ENCODE peak calls at places on chromosomes 16 and 17, in seven cellular contexts. One of them, this sample, is unnamed.

GRCh38 chr16:17830651-17831050 is 359.9 kb upstream of the XYLT1 start:
- DNase-seq in MM.1S: no peak
- DNase-seq in psoas muscle: no peak
- DNase-seq in brain microvascular endothelial cell: no peak
- DNase-seq in OCI-LY7: no peak
- DNase-seq in substantia nigra: no peak
- DNase-seq in neural progenitor cell: no peak
- DNase-seq in this sample: no peak

GRCh38 chr16:4414187-4414909 is 2.0 kb downstream of the CORO7 start:
- DNase-seq in brain microvascular endothelial cell: no peak
- DNase-seq in MM.1S: peak
- DNase-seq in psoas muscle: no peak
- DNase-seq in neural progenitor cell: no peak
- DNase-seq in OCI-LY7: peak
- DNase-seq in substantia nigra: no peak
- DNase-seq in this sample: peak

GRCh38 chr16:28604186-28604565 is 5.7 kb downstream of the SULT1A1 start:
- DNase-seq in OCI-LY7: no peak
- DNase-seq in psoas muscle: no peak
- DNase-seq in brain microvascular endothelial cell: no peak
- DNase-seq in neural progenitor cell: no peak
- DNase-seq in substantia nigra: no peak
- DNase-seq in MM.1S: no peak
- DNase-seq in this sample: no peak

GRCh38 chr16:23991044-23991443 is 155.3 kb downstream of the PRKCB start:
- DNase-seq in neural progenitor cell: no peak
- DNase-seq in psoas muscle: no peak
- DNase-seq in substantia nigra: no peak
- DNase-seq in OCI-LY7: no peak
- DNase-seq in MM.1S: no peak
- DNase-seq in brain microvascular endothelial cell: no peak
- DNase-seq in this sample: no peak

GRCh38 chr16:55015181-55015913 is 84.7 kb downstream of the IRX5 start:
- DNase-seq in substantia nigra: no peak
- DNase-seq in brain microvascular endothelial cell: no peak
- DNase-seq in neural progenitor cell: no peak
- DNase-seq in MM.1S: no peak
- DNase-seq in psoas muscle: no peak
- DNase-seq in OCI-LY7: no peak
- DNase-seq in this sample: no peak

GRCh38 chr16:89020068-89020924 is 43.3 kb upstream of the CBFA2T3 start:
- DNase-seq in MM.1S: no peak
- DNase-seq in brain microvascular endothelial cell: no peak
- DNase-seq in psoas muscle: no peak
- DNase-seq in OCI-LY7: no peak
- DNase-seq in neural progenitor cell: no peak
- DNase-seq in substantia nigra: no peak
- DNase-seq in this sample: no peak

GRCh38 chr17:62627219-62627903 is at the start of gene MRC2:
- DNase-seq in MM.1S: no peak
- DNase-seq in psoas muscle: peak
- DNase-seq in substantia nigra: peak
- DNase-seq in brain microvascular endothelial cell: peak
- DNase-seq in OCI-LY7: no peak
- DNase-seq in neural progenitor cell: peak
- DNase-seq in this sample: no peak

GRCh38 chr16:66365588-66365987 is 903 bp upstream of the CDH5 start:
- DNase-seq in MM.1S: no peak
- DNase-seq in brain microvascular endothelial cell: peak
- DNase-seq in neural progenitor cell: no peak
- DNase-seq in substantia nigra: no peak
- DNase-seq in OCI-LY7: no peak
- DNase-seq in psoas muscle: peak
- DNase-seq in this sample: no peak

GRCh38 chr17:31917065-31917529 is 15.6 kb upstream of the UTP6 start:
- DNase-seq in substantia nigra: no peak
- DNase-seq in brain microvascular endothelial cell: no peak
- DNase-seq in neural progenitor cell: no peak
- DNase-seq in OCI-LY7: no peak
- DNase-seq in MM.1S: no peak
- DNase-seq in psoas muscle: no peak
- DNase-seq in this sample: no peak

GRCh38 chr16:23948949-23949392 is 113.2 kb downstream of the PRKCB start:
- DNase-seq in brain microvascular endothelial cell: no peak
- DNase-seq in neural progenitor cell: no peak
- DNase-seq in MM.1S: no peak
- DNase-seq in substantia nigra: no peak
- DNase-seq in psoas muscle: no peak
- DNase-seq in OCI-LY7: no peak
- DNase-seq in this sample: peak

GRCh38 chr16:51359141-51359960 is 208.3 kb upstream of the SALL1 start:
- DNase-seq in OCI-LY7: no peak
- DNase-seq in substantia nigra: peak
- DNase-seq in neural progenitor cell: peak
- DNase-seq in psoas muscle: peak
- DNase-seq in brain microvascular endothelial cell: no peak
- DNase-seq in MM.1S: no peak
- DNase-seq in this sample: no peak

GRCh38 chr17:55547027-55547670 is 35.9 kb upstream of the SMIM36 start:
- DNase-seq in neural progenitor cell: no peak
- DNase-seq in psoas muscle: no peak
- DNase-seq in MM.1S: no peak
- DNase-seq in OCI-LY7: no peak
- DNase-seq in substantia nigra: no peak
- DNase-seq in brain microvascular endothelial cell: no peak
- DNase-seq in this sample: no peak

GRCh38 chr17:49015924-49016774 is 19.0 kb downstream of the IGF2BP1 start:
- DNase-seq in substantia nigra: no peak
- DNase-seq in OCI-LY7: no peak
- DNase-seq in neural progenitor cell: no peak
- DNase-seq in psoas muscle: no peak
- DNase-seq in brain microvascular endothelial cell: no peak
- DNase-seq in MM.1S: no peak
- DNase-seq in this sample: no peak

GRCh38 chr16:56347670-56348069 is 77.7 kb downstream of the AMFR start:
- DNase-seq in neural progenitor cell: no peak
- DNase-seq in psoas muscle: peak
- DNase-seq in OCI-LY7: no peak
- DNase-seq in brain microvascular endothelial cell: no peak
- DNase-seq in MM.1S: no peak
- DNase-seq in substantia nigra: no peak
- DNase-seq in this sample: no peak

GRCh38 chr16:705748-706188 is at the start of gene FBXL16:
- DNase-seq in substantia nigra: peak
- DNase-seq in brain microvascular endothelial cell: no peak
- DNase-seq in psoas muscle: no peak
- DNase-seq in MM.1S: no peak
- DNase-seq in neural progenitor cell: peak
- DNase-seq in OCI-LY7: peak
- DNase-seq in this sample: no peak

GRCh38 chr16:55575621-55576020 is 9.1 kb downstream of the CAPNS2 start:
- DNase-seq in substantia nigra: no peak
- DNase-seq in brain microvascular endothelial cell: no peak
- DNase-seq in psoas muscle: no peak
- DNase-seq in MM.1S: no peak
- DNase-seq in OCI-LY7: no peak
- DNase-seq in neural progenitor cell: no peak
- DNase-seq in this sample: no peak

GRCh38 chr16:81997738-81998137 is 13.5 kb downstream of the SDR42E1 start:
- DNase-seq in OCI-LY7: no peak
- DNase-seq in MM.1S: no peak
- DNase-seq in brain microvascular endothelial cell: peak
- DNase-seq in substantia nigra: no peak
- DNase-seq in neural progenitor cell: no peak
- DNase-seq in psoas muscle: no peak
- DNase-seq in this sample: no peak

GRCh38 chr16:1379863-1380174 is 28.1 kb downstream of the GNPTG start:
- DNase-seq in brain microvascular endothelial cell: no peak
- DNase-seq in MM.1S: no peak
- DNase-seq in neural progenitor cell: no peak
- DNase-seq in psoas muscle: no peak
- DNase-seq in substantia nigra: no peak
- DNase-seq in OCI-LY7: no peak
- DNase-seq in this sample: no peak

DNA sequence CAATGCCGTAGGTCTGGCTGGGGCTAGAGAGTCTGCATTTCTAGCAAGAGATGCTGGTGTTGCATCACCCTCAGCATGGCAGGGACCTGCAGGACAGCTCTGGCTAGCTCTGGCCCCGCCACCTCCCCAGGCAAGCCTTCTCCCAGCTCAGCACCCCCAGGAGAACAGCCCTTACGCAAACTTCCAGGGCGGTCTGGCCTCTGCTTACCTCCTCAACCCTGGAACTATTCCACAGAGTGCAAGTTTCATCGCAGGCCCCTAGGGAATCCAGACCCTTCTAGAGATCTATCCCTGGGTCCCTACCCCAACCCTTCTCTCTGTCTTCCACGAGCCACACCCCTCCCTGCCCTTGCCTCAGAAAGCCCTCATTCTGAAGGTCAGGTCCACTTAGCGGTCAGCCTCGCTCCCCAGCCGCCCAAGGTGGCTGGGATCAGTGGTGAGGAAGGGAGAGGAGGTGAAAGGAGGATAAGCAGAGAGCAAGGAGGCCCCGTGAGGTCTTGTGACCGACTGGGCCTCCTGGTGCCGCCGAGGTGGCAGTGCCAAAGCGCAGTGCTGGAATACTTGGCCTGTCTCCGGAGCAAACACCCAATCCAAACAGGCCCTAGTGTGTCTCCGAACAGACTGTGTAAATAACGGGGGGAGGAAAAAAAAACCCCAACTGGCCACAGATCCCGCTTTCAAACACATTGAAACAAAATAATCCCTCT is 380.7 kb downstream of the SOX9 start:
- DNase-seq in OCI-LY7: no peak
- DNase-seq in brain microvascular endothelial cell: no peak
- DNase-seq in MM.1S: no peak
- DNase-seq in psoas muscle: no peak
- DNase-seq in substantia nigra: peak
- DNase-seq in neural progenitor cell: no peak
- DNase-seq in this sample: no peak
- H3K27ac ChIP-seq in OCI-LY7: no peak
- H3K27ac ChIP-seq in brain microvascular endothelial cell: no peak
- H3K27ac ChIP-seq in MM.1S: no peak
- H3K27ac ChIP-seq in psoas muscle: no peak
- H3K27ac ChIP-seq in substantia nigra: peak
- H3K27ac ChIP-seq in neural progenitor cell: no peak
- H3K27ac ChIP-seq in this sample: no peak

DNA sequence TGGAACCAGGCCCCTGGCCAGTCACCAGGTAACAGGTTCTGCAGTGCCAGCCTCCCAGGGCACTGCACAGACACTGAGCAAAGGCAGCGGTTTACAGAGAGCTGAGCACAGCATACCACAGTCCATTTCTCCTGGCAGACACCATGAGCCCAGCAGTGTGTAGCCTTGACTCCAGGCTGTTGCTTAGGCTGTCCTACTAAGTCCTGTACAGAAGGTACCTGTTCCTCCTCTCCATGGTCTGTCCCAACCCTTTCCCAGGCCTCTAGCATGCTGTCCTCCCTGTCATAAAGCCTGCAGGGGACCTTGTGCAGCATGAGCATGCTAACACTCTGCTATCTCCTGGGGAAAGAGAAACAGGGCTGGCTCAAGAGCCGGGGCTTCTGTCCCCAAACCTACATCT is 20.0 kb downstream of the ATP6V0D1 start:
- DNase-seq in psoas muscle: peak
- DNase-seq in substantia nigra: no peak
- DNase-seq in neural progenitor cell: no peak
- DNase-seq in brain microvascular endothelial cell: no peak
- DNase-seq in MM.1S: no peak
- DNase-seq in OCI-LY7: no peak
- DNase-seq in this sample: no peak
- H3K27ac ChIP-seq in psoas muscle: no peak
- H3K27ac ChIP-seq in substantia nigra: no peak
- H3K27ac ChIP-seq in neural progenitor cell: no peak
- H3K27ac ChIP-seq in brain microvascular endothelial cell: no peak
- H3K27ac ChIP-seq in MM.1S: no peak
- H3K27ac ChIP-seq in OCI-LY7: no peak
- H3K27ac ChIP-seq in this sample: no peak

DNA sequence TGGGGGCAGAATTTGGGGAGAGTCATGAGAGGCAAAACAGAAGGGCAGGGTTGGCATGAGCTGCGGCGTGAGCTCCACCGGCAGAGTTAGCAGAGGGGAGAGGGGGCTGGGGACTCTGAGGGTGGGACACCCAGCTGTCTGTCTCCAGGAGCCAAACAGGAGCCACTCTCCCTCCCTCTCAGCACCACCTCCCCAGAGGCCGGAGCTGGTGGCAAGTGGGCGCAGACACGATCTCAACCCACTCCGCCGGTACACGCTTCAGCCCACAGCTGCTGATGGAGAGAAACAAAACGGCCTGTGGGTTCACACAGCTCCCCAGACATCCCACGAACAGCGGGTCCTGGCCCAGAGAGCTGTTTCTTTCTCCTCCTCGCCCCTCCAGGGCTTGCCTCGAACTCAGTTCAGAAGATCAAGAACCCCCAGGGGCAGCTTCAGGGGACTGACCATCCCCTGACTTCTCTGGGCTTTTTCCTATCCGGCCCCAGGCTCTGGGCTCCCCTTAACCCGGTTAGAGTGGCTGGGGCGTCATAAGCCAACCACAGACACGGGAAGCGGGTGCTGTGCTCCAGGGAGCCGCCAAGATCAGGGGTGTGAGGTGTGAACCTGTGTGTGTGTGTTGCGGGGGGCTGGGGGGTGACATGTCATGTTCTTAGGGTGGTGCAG is 7.6 kb downstream of the RHBDF2 start:
- DNase-seq in MM.1S: peak
- DNase-seq in substantia nigra: no peak
- DNase-seq in OCI-LY7: peak
- DNase-seq in neural progenitor cell: no peak
- DNase-seq in psoas muscle: no peak
- DNase-seq in brain microvascular endothelial cell: no peak
- DNase-seq in this sample: peak
- H3K27ac ChIP-seq in MM.1S: peak
- H3K27ac ChIP-seq in substantia nigra: peak
- H3K27ac ChIP-seq in OCI-LY7: peak
- H3K27ac ChIP-seq in neural progenitor cell: no peak
- H3K27ac ChIP-seq in psoas muscle: peak
- H3K27ac ChIP-seq in brain microvascular endothelial cell: peak
- H3K27ac ChIP-seq in this sample: peak

GRCh38 chr16:48637039-48637438 is 27.1 kb upstream of the N4BP1 start:
- DNase-seq in OCI-LY7: no peak
- DNase-seq in psoas muscle: no peak
- DNase-seq in MM.1S: no peak
- DNase-seq in neural progenitor cell: no peak
- DNase-seq in brain microvascular endothelial cell: no peak
- DNase-seq in substantia nigra: no peak
- DNase-seq in this sample: no peak

GRCh38 chr16:48636521-48636920 is 26.5 kb upstream of the N4BP1 start:
- DNase-seq in OCI-LY7: no peak
- DNase-seq in substantia nigra: no peak
- DNase-seq in brain microvascular endothelial cell: no peak
- DNase-seq in MM.1S: no peak
- DNase-seq in neural progenitor cell: no peak
- DNase-seq in psoas muscle: no peak
- DNase-seq in this sample: no peak

DNA sequence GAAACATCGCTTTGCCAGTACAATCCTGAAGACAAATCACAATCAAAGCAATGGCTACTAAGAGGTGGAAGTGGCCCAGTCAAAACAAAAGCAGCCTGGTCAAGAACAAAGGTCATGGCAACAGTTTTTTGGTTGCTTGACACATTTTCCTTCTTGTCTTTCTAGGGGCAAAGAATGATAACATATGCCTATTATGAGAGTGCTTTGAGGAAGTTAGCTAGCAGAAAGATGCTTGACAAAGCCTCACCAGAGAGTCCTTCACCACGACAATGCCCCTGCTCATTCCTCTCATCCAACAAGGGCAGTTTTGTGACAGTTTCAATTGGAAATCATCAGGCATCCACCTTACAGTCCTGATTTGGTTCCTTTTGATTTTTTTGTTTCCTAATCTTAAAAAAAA is 31.8 kb upstream of the N4BP1 start:
- DNase-seq in neural progenitor cell: no peak
- DNase-seq in substantia nigra: no peak
- DNase-seq in OCI-LY7: no peak
- DNase-seq in brain microvascular endothelial cell: no peak
- DNase-seq in psoas muscle: no peak
- DNase-seq in MM.1S: no peak
- DNase-seq in this sample: no peak
- H3K27ac ChIP-seq in neural progenitor cell: no peak
- H3K27ac ChIP-seq in substantia nigra: no peak
- H3K27ac ChIP-seq in OCI-LY7: no peak
- H3K27ac ChIP-seq in brain microvascular endothelial cell: no peak
- H3K27ac ChIP-seq in psoas muscle: no peak
- H3K27ac ChIP-seq in MM.1S: no peak
- H3K27ac ChIP-seq in this sample: no peak

This sample was measured in CD4-positive, alpha-beta memory T cell.